ENCODE peak calls at places on chromosomes 16 and 17, in eight cellular contexts. Z, C, K, O, P, I, H and T are unnamed samples.

GRCh38 chr17:80006339-80006720 is 29.3 kb downstream of the TBC1D16 start:
- ATAC-seq in Z (peak; percentile 9), C (peak; percentile 46), K (no peak), O (no peak), P (peak; percentile 16), I (no peak), H (no peak), T (no peak)

GRCh38 chr17:17681744-17682292 is 560 bp downstream of the RAI1 start:
- ATAC-seq in Z (peak; percentile 16), C (peak; percentile 5), K (peak; percentile 37), O (peak; percentile 60), P (no peak), I (peak; percentile 11), H (peak; percentile 5), T (peak; percentile 12)

GRCh38 chr17:27567563-27567859 is 63.5 kb upstream of the LGALS9 start:
- ATAC-seq in Z (no peak), C (no peak), K (no peak), O (no peak), P (no peak), I (no peak), H (no peak), T (no peak)

GRCh38 chr17:15516150-15516549 is 47.1 kb downstream of the TVP23C start:
- ATAC-seq in Z (no peak), C (no peak), K (no peak), O (no peak), P (no peak), I (no peak), H (no peak), T (no peak)

GRCh38 chr17:67227488-67227887 is 17.5 kb downstream of the HELZ start:
- ATAC-seq in Z (no peak), C (no peak), K (no peak), O (no peak), P (no peak), I (no peak), H (no peak), T (no peak)

GRCh38 chr16:28295213-28295612 is 2.9 kb downstream of the SBK1 start:
- ATAC-seq in Z (no peak), C (no peak), K (no peak), O (no peak), P (no peak), I (no peak), H (no peak), T (no peak)

GRCh38 chr17:9529033-9529748 is 46.4 kb downstream of the STX8 start:
- ATAC-seq in Z (peak; percentile 54), C (peak; percentile 84), K (no peak), O (peak; percentile 78), P (peak; percentile 69), I (peak; percentile 89), H (peak; percentile 70), T (no peak)

GRCh38 chr16:57077714-57078113 is 14.7 kb upstream of the CPNE2 start:
- ATAC-seq in Z (peak; percentile 16), C (no peak), K (no peak), O (no peak), P (no peak), I (no peak), H (no peak), T (no peak)

DNA sequence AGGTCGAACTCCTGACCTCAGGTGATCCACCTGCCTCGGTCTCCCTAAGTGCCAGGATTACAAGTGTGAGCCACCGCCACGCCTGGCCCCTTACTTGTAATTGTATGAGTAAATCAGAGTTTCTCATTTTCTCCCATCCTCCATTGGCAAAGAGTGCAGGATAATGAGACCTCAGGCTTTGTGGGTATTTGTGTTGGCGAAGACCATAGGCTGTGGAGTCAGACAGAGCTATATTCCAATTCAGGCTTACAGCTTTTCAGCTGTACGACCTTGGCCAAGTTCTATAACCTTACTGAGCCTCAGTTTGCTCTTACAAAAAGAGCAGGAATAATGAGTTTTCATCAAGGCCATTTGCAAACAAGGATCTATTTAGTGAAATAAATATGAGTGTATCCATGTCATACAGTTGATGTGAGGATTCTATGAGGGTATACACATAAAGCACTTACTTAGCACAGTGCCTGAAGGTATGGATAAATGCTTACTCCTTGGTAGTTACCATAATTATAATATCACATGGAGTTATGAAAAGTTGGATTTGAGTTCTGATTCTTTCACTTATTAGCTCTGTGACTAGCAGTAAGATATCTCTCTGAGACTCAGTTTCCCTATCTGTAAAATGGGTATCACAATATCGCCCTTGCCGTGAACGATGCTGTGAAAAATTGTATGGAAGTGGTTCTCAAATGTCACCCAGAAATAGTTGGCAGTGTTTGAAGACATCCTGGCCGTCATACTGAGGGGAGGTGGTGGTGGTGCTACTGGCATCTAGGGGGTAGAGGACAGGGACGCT is 25.6 kb upstream of the CPPED1 start:
- ATAC-seq in Z (no peak), C (no peak), K (no peak), O (no peak), P (no peak), I (no peak), H (no peak), T (no peak)
- H3K27ac ChIP-seq in Z (no peak overlapping the region), C (no peak overlapping the region), K (no peak overlapping the region), O (no peak overlapping the region), P (no peak overlapping the region), I (no peak overlapping the region), H (no peak overlapping the region), T (no peak overlapping the region)

GRCh38 chr16:87461466-87461975 is 31.3 kb downstream of the ZCCHC14 start:
- ATAC-seq in Z (peak; percentile 96), C (peak; percentile 94), K (peak; percentile 40), O (peak; percentile 96), P (peak; percentile 98), I (peak; percentile 78), H (peak; percentile 90), T (no peak)

GRCh38 chr16:87466975-87467501 is 25.8 kb downstream of the ZCCHC14 start:
- ATAC-seq in Z (no peak), C (no peak), K (no peak), O (no peak), P (no peak), I (no peak), H (no peak), T (no peak)

GRCh38 chr16:87465306-87465705 is 27.5 kb downstream of the ZCCHC14 start:
- ATAC-seq in Z (peak; percentile 60), C (peak; percentile 47), K (peak; percentile 88), O (peak; percentile 70), P (no peak), I (no peak), H (no peak), T (peak; percentile 86)

GRCh38 chr16:87464691-87465300 is 28.0 kb downstream of the ZCCHC14 start:
- ATAC-seq in Z (peak; percentile 23), C (peak; percentile 62), K (peak; percentile 93), O (peak; percentile 76), P (no peak), I (peak; percentile 60), H (no peak), T (peak; percentile 94)

DNA sequence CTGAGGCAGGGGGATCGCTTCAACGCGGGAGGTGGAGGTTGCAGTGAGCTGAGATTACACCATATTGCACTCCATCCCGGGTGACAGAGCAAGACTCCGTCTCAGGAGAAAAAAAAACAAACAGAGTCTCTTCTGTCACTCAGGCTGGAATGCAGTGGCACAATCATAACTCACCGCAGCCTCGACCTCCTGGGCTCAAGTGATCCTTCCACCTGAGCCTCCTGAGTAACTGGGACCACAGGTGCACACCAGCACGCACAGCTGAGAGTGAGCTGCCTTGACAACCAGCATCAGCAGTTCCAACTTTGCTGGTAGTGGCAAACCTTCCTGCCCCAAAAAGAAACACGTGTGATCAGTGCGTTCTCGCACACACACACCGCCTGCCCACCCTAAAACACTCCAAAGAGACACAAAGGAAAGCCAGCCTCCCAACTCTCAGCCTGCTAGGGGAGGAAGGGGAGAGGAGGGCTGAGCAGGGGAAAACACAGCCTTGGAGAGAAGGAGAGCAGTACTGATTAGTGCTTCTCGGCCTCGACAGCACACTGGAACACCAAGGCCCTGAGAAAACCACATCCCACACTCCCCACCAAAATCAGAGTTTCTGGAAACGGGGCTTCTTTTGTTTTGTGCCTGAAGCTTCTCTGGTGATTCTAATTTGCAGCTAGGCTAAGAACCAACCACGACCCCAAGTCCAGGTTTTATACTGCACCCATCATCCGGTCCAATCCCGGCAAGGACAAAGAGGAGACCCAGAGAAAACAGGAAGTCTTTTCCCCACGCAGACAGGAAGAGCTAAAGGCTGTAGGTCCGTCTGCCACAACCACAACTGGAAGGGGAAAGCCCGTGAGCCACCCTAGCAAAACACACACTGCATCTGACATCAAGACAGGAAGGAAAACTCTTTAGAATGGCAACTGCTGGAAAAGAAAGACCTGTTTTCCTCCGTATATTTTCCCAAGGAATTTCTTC is 28.8 kb downstream of the ZCCHC14 start:
- ATAC-seq in Z (no peak), C (peak; percentile 29), K (peak; percentile 68), O (peak; percentile 30), P (no peak), I (peak; percentile 63), H (no peak), T (peak; percentile 38)
- H3K4me3 ChIP-seq in Z (no peak overlapping the region), C (peak overlapping the region; percentile 24), K (no peak overlapping the region), O (no peak overlapping the region), P (no peak overlapping the region), I (no peak overlapping the region), H (no peak overlapping the region), T (no peak overlapping the region)

GRCh38 chr17:76696763-76697701 is 13.7 kb downstream of the MXRA7 start:
- ATAC-seq in Z (peak; percentile 57), C (no peak), K (peak; percentile 70), O (peak; percentile 26), P (no peak), I (peak; percentile 92), H (no peak), T (peak; percentile 38)
- TF ChIP-seq POLR2AphosphoS5 in Z (no peak), C (no peak), K (peak; percentile 67), O (no peak), P (no peak), I (no peak), H (no peak), T (no peak)

GRCh38 chr17:42111901-42112551 is 488 bp downstream of the DHX58 start:
- ATAC-seq in Z (peak; percentile 38), C (peak; percentile 63), K (peak; percentile 65), O (peak; percentile 7), P (peak; percentile 11), I (peak; percentile 20), H (no peak), T (peak; percentile 70)

GRCh38 chr17:42112552-42113176 is at the start of gene DHX58:
- ATAC-seq in Z (peak; percentile 80), C (peak; percentile 87), K (peak; percentile 93), O (peak; percentile 72), P (peak; percentile 13), I (peak; percentile 85), H (no peak), T (peak; percentile 91)

GRCh38 chr17:42111265-42111636 is 1.3 kb downstream of the DHX58 start:
- ATAC-seq in Z (no peak), C (no peak), K (no peak), O (no peak), P (no peak), I (no peak), H (no peak), T (no peak)

GRCh38 chr17:42109086-42109485 is 3.4 kb downstream of the DHX58 start:
- ATAC-seq in Z (no peak), C (no peak), K (no peak), O (no peak), P (no peak), I (no peak), H (no peak), T (no peak)

DNA sequence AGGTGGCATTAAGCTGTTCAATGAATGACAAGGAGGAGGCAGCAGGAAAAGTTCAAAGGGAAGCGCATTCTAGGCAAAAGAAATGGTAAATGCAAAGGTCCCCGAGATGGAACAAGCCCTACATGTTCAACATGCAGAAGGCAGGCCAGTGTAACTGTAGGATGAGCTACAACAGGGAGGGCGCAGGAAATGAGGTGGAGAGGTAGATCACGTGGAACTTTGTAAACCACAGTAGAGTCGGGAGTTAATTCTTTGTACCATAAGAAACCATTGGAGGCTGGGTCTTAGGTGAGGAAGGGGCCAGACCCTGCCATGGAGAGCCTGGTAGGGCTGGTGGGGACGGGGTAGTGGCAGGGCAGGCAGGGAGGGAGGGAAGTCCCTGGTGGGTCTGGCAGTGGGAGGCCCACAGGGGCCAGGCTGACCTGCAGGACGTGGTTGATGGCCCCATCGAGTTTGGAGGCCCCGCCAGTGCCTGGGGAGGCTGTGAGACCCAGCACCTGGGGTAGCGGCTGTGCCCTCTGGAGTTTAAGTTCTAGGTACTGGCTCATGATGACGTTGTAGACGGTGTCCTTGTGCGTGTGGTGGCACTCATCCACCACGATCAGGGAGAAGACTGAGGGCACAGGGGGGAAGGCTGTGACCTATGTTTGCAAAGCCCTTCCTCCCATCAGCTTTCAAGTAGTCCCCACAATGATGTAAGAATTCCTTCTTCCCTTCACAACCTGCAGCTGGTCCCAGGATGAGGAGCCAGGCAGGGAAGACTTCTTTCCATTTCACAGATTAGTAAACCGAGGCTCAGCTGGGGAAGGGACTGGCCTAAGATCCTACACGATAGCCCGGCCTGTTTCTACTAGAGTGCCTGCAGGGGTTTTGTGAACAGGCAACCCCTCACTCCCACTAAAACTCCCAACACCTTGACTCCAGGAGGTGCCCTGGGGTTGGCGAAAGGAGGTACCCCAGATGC is 1.9 kb downstream of the DHX58 start:
- ATAC-seq in Z (no peak), C (no peak), K (no peak), O (no peak), P (no peak), I (no peak), H (no peak), T (no peak)
- H3K27ac ChIP-seq in Z (no peak overlapping the region), C (no peak overlapping the region), K (no peak overlapping the region), O (no peak overlapping the region), P (no peak overlapping the region), I (no peak overlapping the region), H (no peak overlapping the region), T (peak overlapping the region; percentile 91)